ENCODE peak calls at places on chromosomes 7 and 10, in four cellular contexts. W is GM12878, G is HCT116, X is H1. U is an unnamed sample.

GRCh38 chr7:88218836-88219605 is 817 bp downstream of the SRI start:
- DNase-seq in G (no peak), W (peak; percentile 27), X (no peak), U (peak; percentile 43)

GRCh38 chr7:66100408-66101050 is 14.1 kb upstream of the CRCP start:
- DNase-seq in W (no peak), X (no peak), G (no peak), U (no peak)

GRCh38 chr7:36208406-36208805 is 55.4 kb downstream of the EEPD1 start:
- DNase-seq in W (no peak), G (no peak), X (no peak), U (no peak)

GRCh38 chr7:6056616-6057015 is 25.4 kb downstream of the ANKRD61 start:
- DNase-seq in X (no peak), G (no peak), W (no peak), U (peak; percentile 71)

GRCh38 chr7:28041508-28042314 is 138.9 kb downstream of the JAZF1 start:
- DNase-seq in G (peak; percentile 37), X (no peak), W (no peak), U (no peak)

GRCh38 chr10:91549296-91549695 is 83.6 kb downstream of the PPP1R3C start:
- DNase-seq in W (no peak), G (no peak), X (no peak), U (no peak)

GRCh38 chr7:2504818-2505375 is 14.7 kb upstream of the LFNG start:
- DNase-seq in G (no peak), W (no peak), X (no peak), U (no peak)

GRCh38 chr7:146126767-146127509 is 10.3 kb downstream of the CNTNAP2 start:
- DNase-seq in G (no peak), X (no peak), W (no peak), U (no peak)

GRCh38 chr7:116214921-116215320 is 4.6 kb downstream of the TES start:
- DNase-seq in X (no peak), G (no peak), W (no peak), U (no peak)

GRCh38 chr10:58868736-58869435 is 307.6 kb upstream of the PHYHIPL start:
- DNase-seq in W (no peak), X (no peak), G (no peak), U (no peak)

GRCh38 chr7:19519443-19519977 is 189.3 kb downstream of the POLR1F start:
- DNase-seq in W (no peak), G (no peak), X (no peak), U (no peak)

GRCh38 chr10:61662794-61663259 is at the start of gene CABCOCO1:
- DNase-seq in X (peak; percentile 29), W (no peak), G (peak; percentile 47), U (no peak)

GRCh38 chr10:61115874-61116273 is 171.9 kb upstream of the RHOBTB1 start:
- DNase-seq in W (no peak), X (no peak), G (no peak), U (no peak)

GRCh38 chr10:113058175-113058961 is 108.3 kb downstream of the TCF7L2 start:
- DNase-seq in G (no peak), X (no peak), W (no peak), U (no peak)

GRCh38 chr7:108570146-108570755 is 577 bp downstream of the DNAJB9 start:
- DNase-seq in X (no peak), W (no peak), G (peak; percentile 15), U (peak; percentile 76)

GRCh38 chr10:37865957-37866671 is 8.7 kb upstream of the ZNF248 start:
- DNase-seq in W (no peak), X (no peak), G (no peak), U (no peak)

GRCh38 chr10:48765527-48765926 is 80.9 kb downstream of the WDFY4 start:
- DNase-seq in X (no peak), G (no peak), W (peak; percentile 34), U (no peak)

GRCh38 chr7:130901209-130901783 is 167.3 kb upstream of the KLF14 start:
- DNase-seq in W (no peak), G (peak; percentile 96), X (no peak), U (no peak)

GRCh38 chr7:121228779-121229178 is 100.0 kb upstream of the WNT16 start:
- DNase-seq in G (no peak), X (no peak), W (no peak), U (no peak)

GRCh38 chr10:76037531-76037930 is 606.1 kb downstream of the LRMDA start:
- DNase-seq in W (no peak), G (no peak), X (no peak), U (no peak)

GRCh38 chr7:138025215-138026186 is 23.6 kb upstream of the CREB3L2 start:
- DNase-seq in W (no peak), X (no peak), G (no peak), U (no peak)

GRCh38 chr7:26658080-26658697 is 206.2 kb downstream of the SKAP2 start:
- DNase-seq in X (no peak), G (no peak), W (no peak), U (no peak)

GRCh38 chr7:71472962-71473361 is 341.0 kb downstream of the GALNT17 start:
- DNase-seq in W (no peak), G (no peak), X (no peak), U (no peak)

GRCh38 chr10:121928528-121928884 is 675 bp upstream of the ATE1 start:
- DNase-seq in G (no peak), X (no peak), W (no peak), U (no peak)

GRCh38 chr10:103859161-103860141 is 4.1 kb upstream of the SH3PXD2A start:
- DNase-seq in X (peak; percentile 46), G (peak; percentile 50), W (peak; percentile 24), U (peak; percentile 22)

GRCh38 chr10:28592953-28593352 is 60.0 kb downstream of the WAC start:
- DNase-seq in W (no peak), G (peak; percentile 2), X (no peak), U (peak; percentile 16)

GRCh38 chr7:21942955-21943354 is 2.7 kb downstream of the CDCA7L start:
- DNase-seq in W (no peak), X (no peak), G (no peak), U (no peak)

GRCh38 chr10:86110156-86110786 is 256.3 kb downstream of the GRID1 start:
- DNase-seq in W (no peak), G (no peak), X (no peak), U (peak; percentile 46)

GRCh38 chr10:121753726-121754476 is 155.7 kb upstream of the FGFR2 start:
- DNase-seq in G (peak; percentile 28), X (no peak), W (peak; percentile 46), U (peak; percentile 11)

GRCh38 chr7:23294549-23295400 is 4.4 kb upstream of the MALSU1 start:
- DNase-seq in X (no peak), W (no peak), G (no peak), U (no peak)

GRCh38 chr10:124683816-124684215 is 60.4 kb downstream of the FAM53B start:
- DNase-seq in G (no peak), X (no peak), W (no peak), U (no peak)

GRCh38 chr7:143216151-143216550 is 5.7 kb upstream of the TAS2R40 start:
- DNase-seq in G (no peak), X (no peak), W (no peak), U (no peak)

GRCh38 chr10:124820121-124820520 is 18.5 kb downstream of the ABRAXAS2 start:
- DNase-seq in G (no peak), X (no peak), W (no peak), U (no peak)

GRCh38 chr7:126398285-126398684 is 854.5 kb downstream of the GRM8 start:
- DNase-seq in G (no peak), X (no peak), W (no peak), U (no peak)

GRCh38 chr10:78899996-78900714 is 168.6 kb upstream of the ZMIZ1 start:
- DNase-seq in X (no peak), G (no peak), W (no peak), U (no peak)

GRCh38 chr7:154591544-154591943 is 411.4 kb downstream of the PAXIP1 start:
- DNase-seq in G (no peak), X (no peak), W (no peak), U (no peak)

GRCh38 chr10:47253651-47254375 is 46.2 kb upstream of the GDF10 start:
- DNase-seq in G (no peak), X (no peak), W (no peak), U (no peak)

GRCh38 chr10:127899766-127900382 is 7.0 kb upstream of the PTPRE start:
- DNase-seq in X (no peak), W (no peak), G (no peak), U (no peak)

GRCh38 chr10:70940834-70941568 is 52.6 kb upstream of the PCBD1 start:
- DNase-seq in W (no peak), X (no peak), G (no peak), U (peak; percentile 59)

GRCh38 chr7:157792954-157793353 is 456.1 kb downstream of the DNAJB6 start:
- DNase-seq in X (no peak), G (no peak), W (no peak), U (no peak)
- TF ChIP-seq SRF in X (no peak), G (no peak), W (no peak), U (no peak)

GRCh38 chr7:41701542-41701941 is 1.3 kb downstream of the INHBA start:
- DNase-seq in X (no peak), G (no peak), W (no peak), U (no peak)

GRCh38 chr7:41702635-41703371 is at the start of gene INHBA:
- DNase-seq in X (no peak), G (no peak), W (no peak), U (no peak)

GRCh38 chr7:41708621-41709358 is 5.9 kb upstream of the INHBA start:
- DNase-seq in X (no peak), G (no peak), W (no peak), U (no peak)

GRCh38 chr7:41706228-41706930 is 3.5 kb upstream of the INHBA start:
- DNase-seq in W (no peak), G (no peak), X (no peak), U (no peak)

GRCh38 chr7:41705109-41705871 is 2.4 kb upstream of the INHBA start:
- DNase-seq in X (peak; percentile 92), G (no peak), W (peak; percentile 50), U (peak; percentile 25)
- TF ChIP-seq SRF in X (no peak), G (no peak), W (no peak), U (no peak)

GRCh38 chr10:66886848-66887247 is 39.0 kb upstream of the LRRTM3 start:
- DNase-seq in W (no peak), G (no peak), X (no peak), U (no peak)
- TF ChIP-seq SRF in W (no peak), G (no peak), X (no peak), U (no peak)

DNA sequence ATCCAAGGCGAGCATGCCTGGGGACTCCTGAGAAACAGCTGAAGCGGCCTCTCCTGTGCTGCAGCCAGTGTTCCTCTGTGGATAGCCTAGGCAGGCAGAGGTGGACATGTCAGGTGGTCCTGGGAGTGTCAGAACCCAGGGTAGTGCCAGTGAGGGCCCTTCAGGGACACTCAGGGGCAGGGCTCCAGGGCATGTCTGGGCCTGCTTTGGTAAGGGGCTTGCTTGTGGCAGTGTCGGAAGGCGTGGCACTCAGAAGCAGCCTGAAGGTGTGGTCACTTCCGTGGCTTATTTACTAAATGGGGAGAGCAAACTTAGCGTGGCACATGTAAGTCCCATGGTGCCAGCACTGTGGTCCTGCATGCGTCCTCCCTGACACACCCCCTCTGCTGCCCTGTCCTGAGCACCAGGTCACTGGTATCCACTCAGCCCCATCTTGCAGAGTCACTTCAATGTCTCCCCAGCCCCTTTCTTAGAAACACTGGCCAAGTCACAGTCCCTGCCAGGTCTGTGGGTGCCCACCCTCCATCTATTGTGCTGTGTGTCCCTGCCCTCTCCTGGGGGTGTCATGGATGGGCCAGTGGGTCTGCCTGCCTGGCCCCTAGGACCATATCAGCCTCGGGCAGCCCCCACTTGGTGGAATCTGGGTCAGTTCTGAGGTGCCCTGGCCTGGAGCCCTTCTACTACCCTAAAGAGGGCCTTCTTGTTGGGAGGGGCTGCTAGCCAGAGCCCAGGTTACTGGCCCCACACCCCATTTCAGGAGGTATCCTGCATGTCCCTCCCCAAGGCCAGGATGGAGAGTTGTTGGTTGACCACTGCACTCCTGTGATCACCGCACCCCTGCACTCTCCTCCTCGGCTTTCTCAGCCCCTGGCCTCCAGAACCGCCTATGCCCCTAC is 6.4 kb downstream of the ZMIZ2 start:
- DNase-seq in G (no peak), X (no peak), W (no peak), U (no peak)
- TF ChIP-seq SRF in G (no peak), X (no peak), W (no peak), U (no peak)

U was measured in K562.